ENCODE peak calls at places on chromosomes 13 and 19, in nine cellular contexts. L is upper lobe of left lung, M is breast epithelium, D is esophagus muscularis mucosa, C is K562, S is suprapubic skin, I is stomach, P is sigmoid colon, U is prostate gland. Z is an unnamed sample.

GRCh38 chr13:93726173-93727019 is 499.8 kb downstream of the GPC6 start:
- DNase-seq in L (no peak), M (no peak), D (no peak), C (no peak), S (no peak), I (no peak), P (no peak), U (no peak), Z (no peak)

GRCh38 chr19:55663846-55664536 is 9.2 kb downstream of the U2AF2 start:
- DNase-seq in L (peak; percentile 52), M (no peak), D (no peak), C (no peak), S (no peak), I (no peak), P (no peak), U (no peak), Z (no peak)

GRCh38 chr13:50082426-50083283 is 67.4 kb downstream of the KCNRG start:
- DNase-seq in L (peak; percentile 58), M (no peak), D (no peak), C (peak; percentile 47), S (no peak), I (peak; percentile 91), P (peak; percentile 75), U (peak; percentile 78), Z (peak; percentile 91)

GRCh38 chr13:23735329-23735728 is 153.9 kb downstream of the MIPEP start:
- DNase-seq in L (no peak), M (no peak), D (no peak), C (no peak), S (no peak), I (no peak), P (no peak), U (no peak), Z (no peak)

GRCh38 chr19:29785360-29785759 is 26.4 kb upstream of the CCNE1 start:
- DNase-seq in L (no peak), M (no peak), D (no peak), C (no peak), S (no peak), I (no peak), P (no peak), U (no peak), Z (no peak)

GRCh38 chr19:4636151-4636717 is 3.1 kb upstream of the TNFAIP8L1 start:
- DNase-seq in L (peak; percentile 96), M (peak; percentile 67), D (no peak), C (peak; percentile 85), S (no peak), I (peak; percentile 69), P (peak; percentile 81), U (peak; percentile 42), Z (peak; percentile 70)

GRCh38 chr13:94169783-94170513 is 309.5 kb downstream of the DCT start:
- DNase-seq in L (no peak), M (no peak), D (no peak), C (no peak), S (no peak), I (no peak), P (no peak), U (peak; percentile 40), Z (no peak)

GRCh38 chr13:68199271-68199670 is 969.1 kb upstream of the PCDH9 start:
- DNase-seq in L (no peak), M (no peak), D (no peak), C (no peak), S (no peak), I (no peak), P (no peak), U (no peak), Z (no peak)

GRCh38 chr13:40983269-40983668 is 35.8 kb downstream of the ELF1 start:
- DNase-seq in L (no peak), M (no peak), D (no peak), C (no peak), S (no peak), I (no peak), P (no peak), U (no peak), Z (no peak)

DNA sequence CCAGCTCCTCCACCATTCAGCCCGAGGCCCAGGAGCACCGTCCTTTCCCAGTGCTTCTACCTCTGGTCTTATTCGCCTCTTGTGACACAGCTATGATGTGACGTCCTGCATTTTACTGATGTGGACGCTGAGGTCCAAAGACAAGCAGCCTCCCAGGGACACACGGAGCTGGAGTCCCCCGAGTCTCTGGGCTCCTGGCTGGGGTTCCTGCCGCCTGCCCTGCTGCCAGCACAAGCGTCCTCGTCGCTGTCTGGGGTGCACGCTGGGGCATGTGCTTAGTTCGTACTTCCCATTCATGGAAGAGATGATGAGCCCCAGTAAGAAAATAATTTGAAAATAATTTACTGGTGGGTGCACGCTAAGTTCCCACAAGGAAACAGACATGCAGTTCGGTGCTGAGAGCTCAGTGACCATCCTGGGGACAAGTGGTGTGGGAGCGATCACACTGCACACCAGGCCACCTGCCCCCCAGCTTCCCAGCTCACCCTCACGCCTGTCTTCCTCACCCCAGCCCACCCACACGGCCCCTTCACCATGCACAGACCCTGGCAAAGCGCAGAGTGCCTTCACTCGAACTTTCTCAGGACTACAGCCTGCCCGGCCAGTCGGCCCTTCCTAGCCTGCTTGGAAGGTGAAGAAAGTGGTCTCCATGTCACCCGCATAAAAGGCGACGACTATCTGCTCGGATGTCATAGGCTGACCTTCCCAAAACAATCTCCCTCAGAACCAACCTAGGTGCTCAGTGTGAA is 14.2 kb upstream of the CFAP97D2 start:
- DNase-seq in L (peak; percentile 59), M (no peak), D (no peak), C (no peak), S (no peak), I (no peak), P (no peak), U (no peak), Z (no peak)
- H3K4me1 ChIP-seq in L (peaks cover 31% of the 10 kb centered on the region), M (peaks cover 4% of the 10 kb centered on the region), D (peaks cover 36% of the 10 kb centered on the region), C (peaks cover 17% of the 10 kb centered on the region), S (peaks cover 27% of the 10 kb centered on the region), I (peaks cover 23% of the 10 kb centered on the region), P (peaks cover 30% of the 10 kb centered on the region), U (no peaks in the 10 kb centered on the region), Z (peaks cover 6% of the 10 kb centered on the region)

GRCh38 chr19:41911889-41912731 is 16.1 kb downstream of the ERFL start:
- DNase-seq in L (no peak), M (no peak), D (no peak), C (no peak), S (no peak), I (no peak), P (no peak), U (no peak), Z (no peak)

GRCh38 chr19:41909706-41910105 is 18.5 kb downstream of the ERFL start:
- DNase-seq in L (no peak), M (no peak), D (no peak), C (no peak), S (no peak), I (no peak), P (no peak), U (no peak), Z (no peak)

GRCh38 chr19:41908724-41909464 is 19.4 kb downstream of the ERFL start:
- DNase-seq in L (no peak), M (no peak), D (no peak), C (no peak), S (no peak), I (no peak), P (no peak), U (no peak), Z (no peak)

GRCh38 chr19:41910992-41911888 is 17.0 kb downstream of the ERFL start:
- DNase-seq in L (no peak), M (no peak), D (no peak), C (no peak), S (no peak), I (no peak), P (no peak), U (no peak), Z (no peak)

DNA sequence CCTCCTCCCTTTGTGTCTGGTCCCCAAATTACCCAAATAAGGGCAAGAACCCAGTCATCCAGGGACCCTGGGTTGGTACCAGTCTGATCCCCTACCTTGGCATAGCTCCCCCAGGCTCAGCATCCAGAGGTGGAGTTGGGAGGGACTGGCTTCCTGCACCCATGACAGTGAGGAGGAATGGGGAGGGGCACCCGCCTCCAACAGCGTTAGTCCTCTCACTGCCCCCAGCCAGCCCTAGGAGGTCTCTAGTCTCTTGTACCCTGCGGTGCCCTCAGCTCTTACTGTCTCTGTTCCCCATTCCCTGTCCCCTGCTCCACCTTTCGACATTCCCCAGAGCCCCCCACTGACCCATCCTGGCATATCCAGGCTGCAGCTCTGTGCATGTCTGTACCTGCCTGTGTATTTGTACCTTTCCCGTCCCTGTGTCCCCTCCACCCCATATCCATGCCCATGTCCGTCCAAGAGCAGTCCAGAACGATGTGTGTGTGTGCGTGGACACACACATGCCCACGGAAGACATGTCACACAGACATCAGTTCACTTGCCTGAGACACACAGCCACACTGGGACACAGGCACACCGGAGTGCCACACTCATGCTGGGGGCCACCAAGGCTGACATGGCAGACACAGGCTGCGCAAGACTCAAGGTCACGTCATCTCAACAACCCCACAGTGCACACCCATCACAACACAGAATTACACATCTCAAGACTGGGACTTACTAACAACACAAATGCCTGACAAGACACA is 17.8 kb downstream of the ERFL start:
- DNase-seq in L (no peak), M (no peak), D (no peak), C (no peak), S (no peak), I (no peak), P (no peak), U (no peak), Z (no peak)
- TF ChIP-seq POLR2AphosphoS5 in L (no peak), M (no peak), D (no peak), C (no peak), S (no peak), I (no peak), P (peak; percentile 9), U (no peak), Z (no peak)

DNA sequence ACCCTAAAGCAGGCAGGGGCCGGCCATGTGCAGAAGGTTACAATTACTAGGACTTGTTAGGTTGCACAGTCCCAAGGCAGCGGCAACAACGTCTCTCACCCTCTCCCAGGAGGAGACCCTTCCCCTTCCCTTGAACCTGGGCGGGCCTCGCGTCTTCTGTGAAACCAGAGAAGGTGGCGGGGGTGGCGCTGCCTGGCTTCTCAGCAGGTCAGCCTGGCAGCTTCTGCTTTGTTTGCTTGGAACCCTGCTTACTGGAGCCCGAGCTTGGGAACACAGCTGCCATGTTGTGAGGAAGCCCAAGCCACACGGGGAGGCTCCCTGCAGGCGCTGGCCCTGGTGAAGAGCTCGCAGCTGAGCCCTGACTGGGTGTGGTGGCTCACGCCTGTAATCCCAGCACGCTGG is 15.5 kb downstream of the MKNK2 start:
- DNase-seq in L (peak; percentile 67), M (no peak), D (no peak), C (no peak), S (peak; percentile 75), I (no peak), P (peak; percentile 66), U (no peak), Z (no peak)
- H3K4me1 ChIP-seq in L (peaks cover 41% of the 10 kb centered on the region), M (peaks cover 16% of the 10 kb centered on the region), D (peaks cover 71% of the 10 kb centered on the region), C (peaks cover 64% of the 10 kb centered on the region), S (peaks cover 57% of the 10 kb centered on the region), I (peaks cover 56% of the 10 kb centered on the region), P (peaks cover 38% of the 10 kb centered on the region), U (peaks cover 11% of the 10 kb centered on the region), Z (peaks cover 27% of the 10 kb centered on the region)

DNA sequence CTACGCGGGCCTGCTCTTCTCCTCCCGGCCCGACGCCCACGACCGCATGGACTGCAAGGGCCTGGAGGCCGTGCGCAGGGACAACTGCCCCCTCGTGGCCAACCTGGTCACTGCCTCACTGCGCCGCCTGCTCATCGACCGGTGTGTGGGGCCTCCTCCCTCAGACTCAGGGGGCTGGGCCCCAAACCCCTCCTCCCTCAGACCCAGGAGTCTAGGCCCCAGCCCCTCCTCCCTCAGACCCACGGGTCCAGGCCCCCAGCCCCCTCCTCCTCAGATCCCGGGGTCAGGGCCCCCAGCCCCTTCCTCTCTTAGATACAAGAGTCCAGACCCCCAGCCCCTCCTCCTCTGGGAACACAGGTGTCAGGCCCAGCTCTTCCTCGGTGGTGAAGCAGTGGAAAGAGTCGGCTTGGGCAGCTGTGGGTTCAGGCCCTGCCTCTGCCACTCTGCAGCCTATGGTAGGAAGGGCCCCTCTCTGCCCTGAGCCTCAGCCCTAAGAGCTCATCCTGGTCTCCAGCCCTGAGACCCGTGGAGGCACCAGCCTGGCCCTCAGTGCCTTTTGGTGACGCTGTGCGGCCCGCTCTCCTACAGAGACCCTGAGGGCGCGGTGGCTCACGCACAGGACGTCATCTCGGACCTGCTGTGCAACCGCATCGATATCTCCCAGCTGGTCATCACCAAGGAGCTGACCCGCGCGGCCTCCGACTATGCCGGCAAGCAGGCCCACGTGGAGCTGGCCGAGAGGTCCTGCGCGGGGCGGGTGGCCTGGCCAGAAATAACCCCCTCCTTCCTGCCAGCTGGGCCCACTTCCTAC is 3.7 kb upstream of the SPIB start:
- DNase-seq in L (peak; percentile 95), M (no peak), D (no peak), C (peak; percentile 88), S (no peak), I (peak; percentile 79), P (peak; percentile 86), U (peak; percentile 48), Z (peak; percentile 83)
- TF ChIP-seq POLR2AphosphoS5 in L (no peak), M (no peak), D (peak; percentile 24), C (peak; percentile 47), S (no peak), I (peak; percentile 28), P (no peak), U (no peak), Z (no peak)